ENCODE peak calls at places on chromosomes 11 and 22, in four cellular contexts. V is lower lobe of right lung, S is MM.1S, K is RWPE1. A is an unnamed sample.

GRCh38 chr11:130876931-130877330 is 39.3 kb downstream of the SNX19 start:
- DNase-seq in V (no peak), S (no peak), K (no peak), A (no peak)

GRCh38 chr22:19527861-19528417 is 3.7 kb upstream of the CLDN5 start:
- DNase-seq in K (peak), S (no peak), V (no peak), A (no peak)

GRCh38 chr11:14380125-14380936 is 21.3 kb upstream of the RRAS2 start:
- DNase-seq in S (no peak), K (no peak), V (no peak), A (no peak)

GRCh38 chr22:47033648-47034000 is 271.2 kb downstream of the TBC1D22A start:
- DNase-seq in K (no peak), S (no peak), V (peak), A (no peak)

GRCh38 chr11:27705873-27706820 is 5.9 kb upstream of the BDNF start:
- DNase-seq in S (peak), K (peak), V (no peak), A (peak)

GRCh38 chr11:17578958-17579357 is 31.9 kb downstream of the OTOG start:
- DNase-seq in K (no peak), S (no peak), V (no peak), A (no peak)

GRCh38 chr11:128772814-128773213 is 78.9 kb downstream of the FLI1 start:
- DNase-seq in S (no peak), K (no peak), V (peak), A (peak)

GRCh38 chr11:97398246-97398645 is 1008.4 kb downstream of the JRKL start:
- DNase-seq in V (no peak), S (no peak), K (no peak), A (no peak)

GRCh38 chr11:108915666-108916065 is 250.8 kb downstream of the DDX10 start:
- DNase-seq in S (no peak), V (no peak), K (no peak), A (no peak)

GRCh38 chr11:79708319-79708928 is 267.6 kb upstream of the TENM4 start:
- DNase-seq in K (peak), S (peak), V (no peak), A (no peak)

GRCh38 chr11:16372355-16372754 is 16.0 kb upstream of the SOX6 start:
- DNase-seq in K (no peak), S (no peak), V (no peak), A (no peak)

GRCh38 chr11:96263361-96263763 is 79.6 kb downstream of the MAML2 start:
- DNase-seq in V (no peak), S (no peak), K (peak), A (no peak)

GRCh38 chr11:44627911-44628729 is 62.7 kb downstream of the CD82 start:
- DNase-seq in V (peak), S (no peak), K (no peak), A (peak)

GRCh38 chr11:110491577-110492352 is 62.0 kb downstream of the FDX1 start:
- DNase-seq in S (no peak), K (no peak), V (no peak), A (no peak)

GRCh38 chr11:108069947-108070346 is 51.4 kb upstream of the ACAT1 start:
- DNase-seq in V (no peak), K (peak), S (peak), A (no peak)

GRCh38 chr11:32069361-32070058 is 21.4 kb upstream of the RCN1 start:
- DNase-seq in V (no peak), K (no peak), S (no peak), A (no peak)

GRCh38 chr11:91326280-91326679 is 898.3 kb upstream of the FAT3 start:
- DNase-seq in S (no peak), V (no peak), K (no peak), A (no peak)

GRCh38 chr11:1942541-1943260 is 4.4 kb upstream of the MRPL23 start:
- DNase-seq in K (no peak), S (no peak), V (peak), A (no peak)

GRCh38 chr22:32619614-32620426 is 145.2 kb downstream of the FBXO7 start:
- DNase-seq in K (no peak), V (no peak), S (no peak), A (peak)

GRCh38 chr11:109229682-109230081 is 192.3 kb upstream of the C11orf87 start:
- DNase-seq in V (no peak), K (no peak), S (no peak), A (no peak)

GRCh38 chr22:48276933-48277867 is 1514.8 kb downstream of the TBC1D22A start:
- DNase-seq in K (no peak), S (peak), V (no peak), A (no peak)

GRCh38 chr22:42680648-42681047 is 31.5 kb upstream of the CYB5R3 start:
- DNase-seq in V (no peak), S (no peak), K (peak), A (no peak)

GRCh38 chr11:60172011-60172410 is 10.9 kb downstream of the MS4A6A start:
- DNase-seq in K (no peak), S (no peak), V (no peak), A (no peak)

GRCh38 chr11:87137711-87138110 is 100.0 kb downstream of the TMEM135 start:
- DNase-seq in S (no peak), K (no peak), V (no peak), A (no peak)

GRCh38 chr11:6693342-6694228 is 10.4 kb upstream of the MRPL17 start:
- DNase-seq in V (no peak), K (no peak), S (no peak), A (no peak)

GRCh38 chr11:84091212-84091986 is 805.2 kb upstream of the CCDC90B start:
- DNase-seq in S (no peak), K (no peak), V (no peak), A (no peak)
- H3K27ac ChIP-seq in S (no peak), K (no peak), V (no peak), A (no peak)

DNA sequence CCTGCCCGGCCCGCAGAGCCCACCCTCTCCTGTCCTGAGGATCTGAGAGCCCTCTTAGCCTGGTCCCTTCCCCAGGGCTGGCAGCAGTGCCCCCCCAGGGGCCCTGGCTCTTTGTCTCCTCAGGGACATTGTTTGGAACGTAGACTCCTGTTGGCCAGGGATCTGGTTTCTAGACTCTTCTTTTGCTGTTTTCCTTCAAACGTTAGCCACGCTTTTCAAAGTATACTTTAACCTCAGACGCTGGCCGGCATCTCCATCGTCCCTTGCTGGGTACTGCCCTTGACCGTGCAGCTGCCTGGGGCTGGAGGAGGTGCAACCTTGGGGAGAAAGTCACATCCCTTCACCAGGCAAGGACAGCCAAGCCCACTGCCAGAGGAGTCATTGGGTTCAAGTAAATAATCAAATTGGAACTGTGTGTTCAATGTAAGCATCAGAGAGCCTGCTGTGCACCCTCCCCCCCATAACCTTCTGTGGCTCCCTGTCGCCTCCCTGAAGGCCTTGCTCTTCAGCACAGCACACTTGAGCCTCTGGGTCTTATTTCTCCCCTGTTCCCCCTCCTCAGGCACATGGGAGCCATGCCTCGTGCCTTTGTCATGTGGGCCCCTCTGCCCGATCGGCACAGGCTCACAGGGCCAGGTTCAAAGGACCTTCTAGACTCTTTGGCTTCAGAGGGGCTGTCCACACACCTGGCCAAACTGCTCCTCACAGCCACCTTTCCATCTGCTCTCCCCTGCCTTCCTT is 21.8 kb upstream of the WNT7B start:
- DNase-seq in K (no peak), V (peak), S (no peak), A (no peak)
- TF ChIP-seq CTCF in K (no peak), V (no peak), S (no peak), A (no peak)

DNA sequence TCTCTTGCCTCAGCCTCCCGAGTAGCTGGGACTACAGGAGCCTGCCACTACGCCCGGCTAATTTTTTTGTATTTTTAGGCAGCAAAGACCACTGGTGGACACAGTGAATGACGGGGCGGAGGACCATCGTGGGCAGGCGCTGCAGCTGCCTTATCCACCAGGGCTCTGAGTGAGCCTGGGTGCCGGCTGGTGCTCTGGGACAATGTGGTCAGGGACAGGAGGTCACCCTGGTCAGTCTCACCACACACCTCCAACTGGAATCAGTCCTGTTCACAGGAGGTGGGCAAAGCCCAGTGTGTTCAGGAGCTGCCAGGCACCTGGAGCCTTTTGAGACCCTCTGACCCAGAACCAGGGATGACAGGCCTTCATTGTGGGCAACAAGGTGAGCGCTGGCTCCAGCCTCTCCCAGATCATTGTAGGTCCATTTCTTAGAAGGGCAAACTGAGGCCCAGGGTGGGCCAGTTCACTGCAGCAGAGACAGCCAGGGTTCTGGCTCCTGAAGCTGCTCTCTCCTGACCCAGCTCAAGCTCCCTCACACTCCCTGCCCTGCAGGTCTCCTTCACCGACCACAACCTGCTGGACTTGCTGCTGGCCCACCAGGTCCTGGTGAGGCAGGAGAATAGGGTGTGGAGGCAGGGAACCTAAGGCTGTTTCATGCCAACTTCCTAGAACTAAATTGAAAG is 15.7 kb upstream of the CABP2 start:
- DNase-seq in S (no peak), K (no peak), V (no peak), A (no peak)
- H3K27ac ChIP-seq in S (no peak), K (no peak), V (no peak), A (no peak)

DNA sequence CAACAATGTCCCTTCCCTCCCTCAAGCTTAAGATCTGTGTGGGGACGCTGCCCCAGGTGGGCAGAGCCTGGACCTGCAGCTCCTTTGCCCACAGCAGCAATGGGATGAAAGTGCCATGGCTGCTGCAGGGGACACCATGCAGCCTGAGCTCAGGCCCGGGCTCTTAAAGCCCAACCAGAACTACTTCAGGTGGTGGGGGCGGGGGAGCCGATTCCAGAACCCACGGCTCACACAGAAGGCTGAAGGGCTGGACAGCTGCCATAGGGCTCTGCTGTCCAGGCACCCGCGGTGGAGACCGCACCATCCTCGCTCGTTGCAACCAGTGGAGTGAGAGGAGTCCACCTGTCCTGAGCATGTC is 12.5 kb downstream of the CHID1 start:
- DNase-seq in S (no peak), V (no peak), K (peak), A (peak)
- TF ChIP-seq CTCF in S (peak), V (no peak), K (peak), A (no peak)

GRCh38 chr11:123491241-123491640 is 61.2 kb downstream of the GRAMD1B start:
- DNase-seq in V (no peak), K (no peak), S (no peak), A (no peak)

GRCh38 chr11:123490527-123490926 is 60.5 kb downstream of the GRAMD1B start:
- DNase-seq in S (no peak), V (no peak), K (no peak), A (no peak)

GRCh38 chr11:123493393-123494063 is 63.5 kb downstream of the GRAMD1B start:
- DNase-seq in K (no peak), V (no peak), S (no peak), A (no peak)

GRCh38 chr11:123494195-123495050 is 64.4 kb downstream of the GRAMD1B start:
- DNase-seq in V (no peak), S (no peak), K (no peak), A (no peak)
- H3K27ac ChIP-seq in V (no peak), S (no peak), K (no peak), A (no peak)

DNA sequence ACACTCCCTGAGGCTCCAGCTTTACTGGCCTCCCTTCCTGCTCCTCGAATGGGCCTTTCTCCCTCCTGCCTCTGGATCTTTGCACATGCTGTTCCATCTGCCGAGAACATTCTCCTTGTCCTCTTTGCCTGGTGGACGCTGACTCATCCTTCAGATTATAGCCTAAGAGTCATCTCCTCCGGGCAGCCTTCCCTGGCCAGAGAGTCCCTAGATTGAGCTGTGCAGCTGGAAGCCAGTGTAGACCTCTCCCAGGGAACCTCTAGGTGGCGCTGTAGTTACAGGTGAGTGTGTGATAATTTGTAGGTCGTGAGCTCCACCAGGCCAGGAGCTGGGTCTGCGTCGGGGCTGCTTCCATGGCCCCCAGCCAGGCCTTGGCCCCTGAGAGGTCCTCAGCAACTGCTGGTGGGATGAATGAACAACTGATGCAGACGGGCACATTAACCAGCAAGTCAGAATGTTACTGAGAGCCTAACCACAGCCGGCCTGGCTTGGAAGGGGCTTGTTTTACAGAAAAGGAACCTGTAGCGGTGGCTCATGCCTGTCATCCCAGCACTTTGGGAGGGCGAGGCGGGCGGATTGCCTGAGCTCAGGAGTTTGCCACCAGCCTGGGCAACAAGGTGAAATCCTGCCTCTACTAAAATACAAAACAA is 8.7 kb downstream of the PNPLA5 start:
- DNase-seq in V (no peak), S (peak), K (peak), A (peak)
- TF ChIP-seq CTCF in V (peak), S (peak), K (peak), A (no peak)

GRCh38 chr11:70307176-70307575 is 36.7 kb downstream of the PPFIA1 start:
- DNase-seq in K (no peak), S (no peak), V (no peak), A (no peak)
- H3K27ac ChIP-seq in K (no peak), S (no peak), V (no peak), A (no peak)